ENCODE peak calls at places on chromosomes 7 and 10, in four cellular contexts. One of them, this sample, is unnamed.

GRCh38 chr10:74156919-74157289 is 5.9 kb downstream of the ADK start:
- DNase-seq in GM12891: no peak
- DNase-seq in GM12878: no peak
- DNase-seq in K562: peak; percentile 48
- DNase-seq in this sample: peak; percentile 61

GRCh38 chr7:153682628-153683027 is 369.6 kb upstream of the DPP6 start:
- DNase-seq in GM12891: no peak
- DNase-seq in GM12878: no peak
- DNase-seq in K562: no peak
- DNase-seq in this sample: no peak

GRCh38 chr7:108402865-108403264 is 53.4 kb downstream of the NRCAM start:
- DNase-seq in GM12891: no peak
- DNase-seq in GM12878: no peak
- DNase-seq in K562: no peak
- DNase-seq in this sample: no peak

GRCh38 chr7:27576360-27576944 is 86.2 kb downstream of the HIBADH start:
- DNase-seq in GM12891: no peak
- DNase-seq in GM12878: no peak
- DNase-seq in K562: peak; percentile 16
- DNase-seq in this sample: no peak

GRCh38 chr10:91541481-91541880 is 91.4 kb downstream of the PPP1R3C start:
- DNase-seq in GM12891: no peak
- DNase-seq in GM12878: no peak
- DNase-seq in K562: no peak
- DNase-seq in this sample: no peak

GRCh38 chr10:110061687-110062086 is 53.9 kb downstream of the ADD3 start:
- DNase-seq in GM12891: no peak
- DNase-seq in GM12878: no peak
- DNase-seq in K562: no peak
- DNase-seq in this sample: no peak

GRCh38 chr7:88664630-88665233 is 94.8 kb upstream of the ZNF804B start:
- DNase-seq in GM12891: no peak
- DNase-seq in GM12878: no peak
- DNase-seq in K562: no peak
- DNase-seq in this sample: no peak

GRCh38 chr7:124088590-124088989 is 55.7 kb upstream of the TMEM229A start:
- DNase-seq in GM12891: no peak
- DNase-seq in GM12878: no peak
- DNase-seq in K562: no peak
- DNase-seq in this sample: no peak

GRCh38 chr7:100632951-100633717 is 8.2 kb downstream of the TFR2 start:
- DNase-seq in GM12891: no peak
- DNase-seq in GM12878: no peak
- DNase-seq in K562: no peak
- DNase-seq in this sample: peak; percentile 70

GRCh38 chr10:90751107-90751997 is 106.5 kb downstream of the HTR7 start:
- DNase-seq in GM12891: no peak
- DNase-seq in GM12878: peak; percentile 27
- DNase-seq in K562: peak; percentile 35
- DNase-seq in this sample: peak; percentile 29

GRCh38 chr7:1691601-1692499 is 21.8 kb downstream of the ELFN1 start:
- DNase-seq in GM12891: no peak
- DNase-seq in GM12878: no peak
- DNase-seq in K562: no peak
- DNase-seq in this sample: no peak

GRCh38 chr10:21281765-21282484 is 243.6 kb downstream of the SKIDA1 start:
- DNase-seq in GM12891: no peak
- DNase-seq in GM12878: no peak
- DNase-seq in K562: no peak
- DNase-seq in this sample: no peak

GRCh38 chr10:98170249-98171117 is 36.0 kb downstream of the R3HCC1L start:
- DNase-seq in GM12891: no peak
- DNase-seq in GM12878: peak; percentile 19
- DNase-seq in K562: peak; percentile 50
- DNase-seq in this sample: peak; percentile 29

GRCh38 chr7:151432658-151433521 is 7.1 kb downstream of the CRYGN start:
- DNase-seq in GM12891: peak; percentile 78
- DNase-seq in GM12878: peak; percentile 11
- DNase-seq in K562: no peak
- DNase-seq in this sample: no peak

GRCh38 chr10:70494536-70494935 is 16.0 kb downstream of the PALD1 start:
- DNase-seq in GM12891: no peak
- DNase-seq in GM12878: no peak
- DNase-seq in K562: no peak
- DNase-seq in this sample: peak; percentile 73

GRCh38 chr10:6070647-6071046 is 8.5 kb upstream of the IL2RA start:
- DNase-seq in GM12891: no peak
- DNase-seq in GM12878: no peak
- DNase-seq in K562: no peak
- DNase-seq in this sample: no peak

GRCh38 chr10:12387561-12388210 is 38.3 kb downstream of the CAMK1D start:
- DNase-seq in GM12891: no peak
- DNase-seq in GM12878: no peak
- DNase-seq in K562: no peak
- DNase-seq in this sample: no peak

GRCh38 chr7:17506090-17506489 is 207.6 kb downstream of the AHR start:
- DNase-seq in GM12891: no peak
- DNase-seq in GM12878: peak; percentile 66
- DNase-seq in K562: no peak
- DNase-seq in this sample: no peak

GRCh38 chr7:91201731-91202130 is 62.5 kb upstream of the FZD1 start:
- DNase-seq in GM12891: no peak
- DNase-seq in GM12878: no peak
- DNase-seq in K562: no peak
- DNase-seq in this sample: no peak

GRCh38 chr7:135859548-135859947 is 110.9 kb upstream of the FAM180A start:
- DNase-seq in GM12891: no peak
- DNase-seq in GM12878: no peak
- DNase-seq in K562: no peak
- DNase-seq in this sample: no peak

GRCh38 chr10:36057180-36057579 is 415.1 kb upstream of the FZD8 start:
- DNase-seq in GM12891: no peak
- DNase-seq in GM12878: no peak
- DNase-seq in K562: no peak
- DNase-seq in this sample: no peak

GRCh38 chr7:114508096-114508495 is 93.5 kb downstream of the FOXP2 start:
- DNase-seq in GM12891: no peak
- DNase-seq in GM12878: no peak
- DNase-seq in K562: no peak
- DNase-seq in this sample: no peak

GRCh38 chr7:129824291-129825004 is 128.3 kb downstream of the UBE2H start:
- DNase-seq in GM12891: no peak
- DNase-seq in GM12878: no peak
- DNase-seq in K562: no peak
- DNase-seq in this sample: no peak

GRCh38 chr7:151566897-151567320 is 47.2 kb upstream of the RHEB start:
- DNase-seq in GM12891: no peak
- DNase-seq in GM12878: no peak
- DNase-seq in K562: no peak
- DNase-seq in this sample: peak; percentile 41

GRCh38 chr7:91285966-91286365 is 21.7 kb downstream of the FZD1 start:
- DNase-seq in GM12891: no peak
- DNase-seq in GM12878: no peak
- DNase-seq in K562: no peak
- DNase-seq in this sample: no peak

GRCh38 chr7:97001656-97002554 is 3.4 kb upstream of the DLX6 start:
- DNase-seq in GM12891: no peak
- DNase-seq in GM12878: no peak
- DNase-seq in K562: no peak
- DNase-seq in this sample: no peak

GRCh38 chr10:49781247-49781646 is 19.1 kb upstream of the OGDHL start:
- DNase-seq in GM12891: no peak
- DNase-seq in GM12878: no peak
- DNase-seq in K562: no peak
- DNase-seq in this sample: no peak

GRCh38 chr10:97016728-97017473 is 168.9 kb downstream of the SLIT1 start:
- DNase-seq in GM12891: peak; percentile 61
- DNase-seq in GM12878: peak; percentile 65
- DNase-seq in K562: no peak
- DNase-seq in this sample: no peak

GRCh38 chr7:12582362-12582761 is 11.8 kb downstream of the SCIN start:
- DNase-seq in GM12891: no peak
- DNase-seq in GM12878: no peak
- DNase-seq in K562: no peak
- DNase-seq in this sample: no peak

GRCh38 chr7:12583181-12583580 is 12.7 kb downstream of the SCIN start:
- DNase-seq in GM12891: no peak
- DNase-seq in GM12878: no peak
- DNase-seq in K562: no peak
- DNase-seq in this sample: no peak

GRCh38 chr7:12583922-12584321 is 13.4 kb downstream of the SCIN start:
- DNase-seq in GM12891: no peak
- DNase-seq in GM12878: no peak
- DNase-seq in K562: no peak
- DNase-seq in this sample: no peak

GRCh38 chr7:12581897-12582296 is 11.4 kb downstream of the SCIN start:
- DNase-seq in GM12891: no peak
- DNase-seq in GM12878: no peak
- DNase-seq in K562: no peak
- DNase-seq in this sample: no peak

DNA sequence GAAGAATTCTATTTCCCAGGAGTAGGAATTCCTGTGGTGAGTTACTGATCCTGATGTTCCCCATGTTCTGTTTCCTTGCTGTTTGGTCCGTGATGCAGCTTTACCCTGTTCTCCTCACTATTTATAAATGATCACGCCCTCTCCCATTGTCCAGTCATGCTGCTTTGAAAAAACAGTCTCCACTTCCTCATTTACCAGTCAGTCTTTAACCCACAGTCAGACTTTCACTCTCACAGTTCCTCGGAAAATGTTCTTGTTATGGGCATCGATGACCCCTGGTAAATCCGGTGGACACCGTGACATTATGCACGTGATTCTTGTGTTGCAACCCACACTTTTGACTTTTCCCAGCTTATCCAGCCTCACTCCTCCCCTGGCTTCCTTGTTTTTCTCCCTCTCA is 14.4 kb downstream of the SCIN start:
- DNase-seq in GM12891: no peak
- DNase-seq in GM12878: peak; percentile 46
- DNase-seq in K562: no peak
- DNase-seq in this sample: no peak
- TF ChIP-seq SPI1 in GM12891: peak; percentile 99
- TF ChIP-seq SPI1 in GM12878: peak; percentile 98
- TF ChIP-seq SPI1 in K562: peak; percentile 99
- TF ChIP-seq SPI1 in this sample: peak; percentile 98

GRCh38 chr10:112528235-112528634 is 81.2 kb downstream of the VTI1A start:
- DNase-seq in GM12891: no peak
- DNase-seq in GM12878: no peak
- DNase-seq in K562: no peak
- DNase-seq in this sample: no peak

GRCh38 chr10:112524637-112525036 is 77.6 kb downstream of the VTI1A start:
- DNase-seq in GM12891: no peak
- DNase-seq in GM12878: no peak
- DNase-seq in K562: no peak
- DNase-seq in this sample: no peak

GRCh38 chr10:112525215-112525614 is 78.2 kb downstream of the VTI1A start:
- DNase-seq in GM12891: no peak
- DNase-seq in GM12878: no peak
- DNase-seq in K562: no peak
- DNase-seq in this sample: no peak

GRCh38 chr10:112526130-112526529 is 79.1 kb downstream of the VTI1A start:
- DNase-seq in GM12891: no peak
- DNase-seq in GM12878: no peak
- DNase-seq in K562: no peak
- DNase-seq in this sample: no peak

GRCh38 chr10:112526906-112527305 is 79.9 kb downstream of the VTI1A start:
- DNase-seq in GM12891: no peak
- DNase-seq in GM12878: no peak
- DNase-seq in K562: no peak
- DNase-seq in this sample: no peak
- TF ChIP-seq SPI1 in GM12891: no peak
- TF ChIP-seq SPI1 in GM12878: no peak
- TF ChIP-seq SPI1 in K562: no peak
- TF ChIP-seq SPI1 in this sample: no peak

DNA sequence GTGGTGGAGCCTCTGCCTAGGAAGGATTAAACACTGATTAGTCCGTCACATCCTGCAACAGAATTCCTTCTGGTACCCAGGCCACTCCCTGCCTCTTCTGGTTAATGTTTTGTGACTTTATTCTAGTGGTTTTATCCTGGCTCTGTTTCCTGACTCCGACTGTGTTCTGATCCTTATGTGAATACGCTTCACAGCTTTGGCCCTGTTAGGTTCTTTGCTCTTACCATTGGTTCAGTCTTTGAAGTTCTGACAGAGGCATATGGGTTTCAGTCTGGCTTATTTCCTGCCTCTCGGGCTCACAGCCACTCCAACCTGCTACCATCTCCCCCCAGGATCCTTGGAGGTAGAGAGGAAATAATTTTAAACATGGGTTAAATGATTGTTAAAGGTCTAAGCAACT is 23.2 kb upstream of the FGL2 start:
- DNase-seq in GM12891: no peak
- DNase-seq in GM12878: no peak
- DNase-seq in K562: no peak
- DNase-seq in this sample: no peak
- TF ChIP-seq SPI1 in GM12891: no peak
- TF ChIP-seq SPI1 in GM12878: no peak
- TF ChIP-seq SPI1 in K562: no peak
- TF ChIP-seq SPI1 in this sample: no peak

DNA sequence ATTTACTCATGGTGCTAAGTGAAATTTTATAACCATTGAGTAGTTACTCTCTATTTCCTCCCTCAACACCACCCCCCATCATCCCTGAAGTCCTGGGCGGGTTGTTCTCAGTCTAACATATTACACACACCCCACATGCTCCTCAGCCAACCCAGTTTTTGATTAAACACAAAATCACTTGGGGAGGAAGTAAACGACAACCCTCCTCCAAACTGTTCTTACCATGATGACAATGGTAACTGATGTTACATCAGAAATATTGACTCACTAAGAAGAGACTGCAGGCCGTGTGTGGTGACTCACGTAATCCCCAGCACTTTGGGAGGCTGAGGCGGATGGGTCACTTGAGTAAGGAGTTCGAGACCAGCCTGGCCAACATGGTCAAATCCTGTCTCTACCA is 44.2 kb downstream of the RAB11FIP2 start:
- DNase-seq in GM12891: no peak
- DNase-seq in GM12878: no peak
- DNase-seq in K562: no peak
- DNase-seq in this sample: peak; percentile 21
- TF ChIP-seq SPI1 in GM12891: no peak
- TF ChIP-seq SPI1 in GM12878: no peak
- TF ChIP-seq SPI1 in K562: peak; percentile 34
- TF ChIP-seq SPI1 in this sample: no peak

This sample was measured in HL-60.